ENCODE peak calls at places on chromosomes 6 and 20, in seven cellular contexts. One of them, this sample, is unnamed.
A peak's percentile ranks its signal among the peaks of the same experiment; 100 is the strongest.

GRCh38 chr20:5920581-5920980 is 29.8 kb downstream of the TRMT6 start:
- DNase-seq in H1: no peak
- DNase-seq in HepG2: no peak
- DNase-seq in HCT116: no peak
- DNase-seq in K562: no peak
- DNase-seq in GM12878: no peak
- DNase-seq in SK-N-SH: no peak
- DNase-seq in this sample: no peak

GRCh38 chr6:21946298-21946783 is 350.5 kb downstream of the PRL start:
- DNase-seq in HCT116: no peak
- DNase-seq in K562: no peak
- DNase-seq in H1: no peak
- DNase-seq in GM12878: no peak
- DNase-seq in SK-N-SH: no peak
- DNase-seq in HepG2: no peak
- DNase-seq in this sample: no peak

GRCh38 chr20:6767536-6768227 is at the start of gene BMP2:
- DNase-seq in SK-N-SH: peak; percentile 82
- DNase-seq in HepG2: no peak
- DNase-seq in K562: peak; percentile 38
- DNase-seq in HCT116: no peak
- DNase-seq in H1: peak; percentile 78
- DNase-seq in GM12878: no peak
- DNase-seq in this sample: no peak

GRCh38 chr20:31861346-31862156 is 8.8 kb downstream of the DUSP15 start:
- DNase-seq in HepG2: peak; percentile 59
- DNase-seq in H1: peak; percentile 88
- DNase-seq in GM12878: no peak
- DNase-seq in HCT116: peak; percentile 35
- DNase-seq in K562: peak; percentile 99
- DNase-seq in SK-N-SH: peak; percentile 99
- DNase-seq in this sample: no peak

GRCh38 chr20:53676987-53677386 is 83.3 kb upstream of the ZNF217 start:
- DNase-seq in SK-N-SH: no peak
- DNase-seq in H1: no peak
- DNase-seq in HepG2: no peak
- DNase-seq in HCT116: no peak
- DNase-seq in GM12878: no peak
- DNase-seq in K562: no peak
- DNase-seq in this sample: no peak

GRCh38 chr6:131914967-131915751 is 36.0 kb downstream of the CCN2 start:
- DNase-seq in H1: no peak
- DNase-seq in K562: peak; percentile 59
- DNase-seq in HepG2: peak; percentile 69
- DNase-seq in GM12878: peak; percentile 24
- DNase-seq in SK-N-SH: peak; percentile 33
- DNase-seq in HCT116: peak; percentile 68
- DNase-seq in this sample: peak; percentile 53

GRCh38 chr6:169955796-169956493 is 204.5 kb downstream of the ERMARD start:
- DNase-seq in GM12878: no peak
- DNase-seq in K562: no peak
- DNase-seq in SK-N-SH: no peak
- DNase-seq in HepG2: no peak
- DNase-seq in H1: peak; percentile 48
- DNase-seq in HCT116: no peak
- DNase-seq in this sample: no peak

GRCh38 chr20:57748601-57749130 is 38.9 kb upstream of the PMEPA1 start:
- DNase-seq in SK-N-SH: peak; percentile 96
- DNase-seq in HepG2: peak; percentile 38
- DNase-seq in GM12878: peak; percentile 45
- DNase-seq in K562: no peak
- DNase-seq in HCT116: peak; percentile 24
- DNase-seq in H1: no peak
- DNase-seq in this sample: no peak

GRCh38 chr20:11671015-11671511 is 246.6 kb upstream of the BTBD3 start:
- DNase-seq in H1: no peak
- DNase-seq in HCT116: no peak
- DNase-seq in HepG2: no peak
- DNase-seq in SK-N-SH: no peak
- DNase-seq in K562: no peak
- DNase-seq in GM12878: no peak
- DNase-seq in this sample: no peak

GRCh38 chr20:13245250-13245723 is 24.2 kb downstream of the ISM1 start:
- DNase-seq in K562: no peak
- DNase-seq in SK-N-SH: no peak
- DNase-seq in HCT116: no peak
- DNase-seq in GM12878: no peak
- DNase-seq in H1: no peak
- DNase-seq in HepG2: peak; percentile 97
- DNase-seq in this sample: no peak

GRCh38 chr6:19736066-19736465 is 101.1 kb upstream of the ID4 start:
- DNase-seq in GM12878: no peak
- DNase-seq in K562: no peak
- DNase-seq in SK-N-SH: no peak
- DNase-seq in HCT116: no peak
- DNase-seq in H1: no peak
- DNase-seq in HepG2: no peak
- DNase-seq in this sample: no peak

GRCh38 chr6:154347981-154348380 is 8.6 kb downstream of the IPCEF1 start:
- DNase-seq in SK-N-SH: no peak
- DNase-seq in HCT116: no peak
- DNase-seq in K562: no peak
- DNase-seq in H1: no peak
- DNase-seq in GM12878: no peak
- DNase-seq in HepG2: no peak
- DNase-seq in this sample: no peak

GRCh38 chr20:38184098-38184497 is 19.0 kb upstream of the TGM2 start:
- DNase-seq in SK-N-SH: no peak
- DNase-seq in HepG2: no peak
- DNase-seq in H1: no peak
- DNase-seq in HCT116: no peak
- DNase-seq in K562: no peak
- DNase-seq in GM12878: no peak
- DNase-seq in this sample: no peak

GRCh38 chr6:104182811-104183210 is 676.9 kb downstream of the HACE1 start:
- DNase-seq in GM12878: no peak
- DNase-seq in K562: no peak
- DNase-seq in HepG2: no peak
- DNase-seq in H1: no peak
- DNase-seq in SK-N-SH: no peak
- DNase-seq in HCT116: no peak
- DNase-seq in this sample: no peak

GRCh38 chr20:63945031-63945658 is 11.1 kb downstream of the UCKL1 start:
- DNase-seq in HepG2: no peak
- DNase-seq in K562: no peak
- DNase-seq in GM12878: no peak
- DNase-seq in H1: no peak
- DNase-seq in HCT116: no peak
- DNase-seq in SK-N-SH: no peak
- DNase-seq in this sample: no peak

GRCh38 chr6:21594427-21595264 is 1.1 kb downstream of the SOX4 start:
- DNase-seq in HCT116: no peak
- DNase-seq in K562: no peak
- DNase-seq in SK-N-SH: peak; percentile 59
- DNase-seq in H1: no peak
- DNase-seq in HepG2: peak; percentile 29
- DNase-seq in GM12878: no peak
- DNase-seq in this sample: no peak

GRCh38 chr6:158653577-158654354 is 3.9 kb downstream of the SYTL3 start:
- DNase-seq in HCT116: no peak
- DNase-seq in SK-N-SH: no peak
- DNase-seq in HepG2: no peak
- DNase-seq in K562: no peak
- DNase-seq in GM12878: peak; percentile 91
- DNase-seq in H1: no peak
- DNase-seq in this sample: no peak

GRCh38 chr6:72420409-72420808 is 201.5 kb upstream of the KCNQ5 start:
- DNase-seq in GM12878: no peak
- DNase-seq in SK-N-SH: no peak
- DNase-seq in HCT116: no peak
- DNase-seq in K562: no peak
- DNase-seq in H1: no peak
- DNase-seq in HepG2: no peak
- DNase-seq in this sample: no peak

GRCh38 chr6:72418495-72418894 is 203.4 kb upstream of the KCNQ5 start:
- DNase-seq in K562: no peak
- DNase-seq in SK-N-SH: no peak
- DNase-seq in H1: no peak
- DNase-seq in GM12878: no peak
- DNase-seq in HCT116: no peak
- DNase-seq in HepG2: no peak
- DNase-seq in this sample: no peak

GRCh38 chr6:72413884-72414283 is 208.0 kb upstream of the KCNQ5 start:
- DNase-seq in HepG2: peak; percentile 65
- DNase-seq in SK-N-SH: no peak
- DNase-seq in K562: no peak
- DNase-seq in H1: no peak
- DNase-seq in GM12878: no peak
- DNase-seq in HCT116: no peak
- DNase-seq in this sample: no peak

GRCh38 chr6:72414648-72415047 is 207.2 kb upstream of the KCNQ5 start:
- DNase-seq in HCT116: no peak
- DNase-seq in K562: no peak
- DNase-seq in GM12878: no peak
- DNase-seq in HepG2: no peak
- DNase-seq in H1: no peak
- DNase-seq in SK-N-SH: no peak
- DNase-seq in this sample: no peak

GRCh38 chr6:72416744-72417143 is 205.1 kb upstream of the KCNQ5 start:
- DNase-seq in SK-N-SH: no peak
- DNase-seq in GM12878: no peak
- DNase-seq in HepG2: no peak
- DNase-seq in K562: no peak
- DNase-seq in H1: no peak
- DNase-seq in HCT116: no peak
- DNase-seq in this sample: no peak
- TF ChIP-seq SIN3A in SK-N-SH: no peak
- TF ChIP-seq SIN3A in GM12878: no peak
- TF ChIP-seq SIN3A in HepG2: no peak
- TF ChIP-seq SIN3A in K562: no peak
- TF ChIP-seq SIN3A in H1: no peak
- TF ChIP-seq SIN3A in HCT116: no peak
- TF ChIP-seq SIN3A in this sample: no peak

GRCh38 chr6:7770111-7770510 is 44.2 kb downstream of the BMP6 start:
- DNase-seq in K562: no peak
- DNase-seq in GM12878: no peak
- DNase-seq in SK-N-SH: no peak
- DNase-seq in HCT116: no peak
- DNase-seq in HepG2: no peak
- DNase-seq in H1: no peak
- DNase-seq in this sample: no peak

GRCh38 chr6:7762758-7763157 is 36.9 kb downstream of the BMP6 start:
- DNase-seq in K562: no peak
- DNase-seq in HepG2: no peak
- DNase-seq in H1: no peak
- DNase-seq in HCT116: no peak
- DNase-seq in SK-N-SH: no peak
- DNase-seq in GM12878: no peak
- DNase-seq in this sample: no peak

GRCh38 chr6:7769702-7770101 is 43.8 kb downstream of the BMP6 start:
- DNase-seq in SK-N-SH: no peak
- DNase-seq in H1: no peak
- DNase-seq in HepG2: no peak
- DNase-seq in GM12878: no peak
- DNase-seq in HCT116: no peak
- DNase-seq in K562: no peak
- DNase-seq in this sample: peak; percentile 43

GRCh38 chr6:7763896-7764295 is 38.0 kb downstream of the BMP6 start:
- DNase-seq in GM12878: no peak
- DNase-seq in K562: no peak
- DNase-seq in HepG2: no peak
- DNase-seq in H1: no peak
- DNase-seq in SK-N-SH: no peak
- DNase-seq in HCT116: no peak
- DNase-seq in this sample: no peak

DNA sequence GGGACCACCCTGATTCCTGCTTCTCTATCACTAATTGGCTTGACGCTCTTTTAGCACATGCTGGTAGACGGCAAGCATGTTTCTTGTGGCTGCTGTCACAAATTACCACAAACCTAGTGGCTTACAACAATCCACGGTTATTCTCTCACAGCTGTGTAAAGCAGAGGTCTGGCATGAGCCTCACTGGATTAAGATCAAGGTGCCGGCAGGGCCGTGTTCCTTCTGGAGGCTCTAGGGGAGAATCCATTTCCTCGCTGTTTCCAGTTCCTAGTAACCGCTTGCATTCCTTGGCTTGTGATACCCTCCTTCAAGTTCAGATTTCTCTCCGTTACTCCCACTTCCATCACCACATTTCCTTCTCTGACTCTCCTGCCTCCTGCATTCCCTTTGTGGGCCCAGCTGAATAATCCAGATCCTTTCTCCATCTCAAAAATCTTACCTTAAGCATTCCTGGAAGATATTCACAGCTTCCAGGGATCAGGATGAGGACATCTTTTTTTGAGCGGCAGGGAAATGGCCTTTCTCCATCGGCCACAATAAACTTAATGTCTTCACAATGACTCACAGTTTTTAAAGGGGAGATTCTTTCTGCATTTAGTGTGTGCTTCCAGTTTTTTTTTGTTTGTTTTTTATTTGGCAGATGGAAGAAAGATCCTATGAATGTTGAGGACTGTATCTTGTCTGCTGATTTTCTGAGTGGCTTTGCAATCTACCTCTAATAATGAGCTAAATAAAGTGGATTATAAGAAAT is 39.9 kb downstream of the BMP6 start:
- DNase-seq in SK-N-SH: no peak
- DNase-seq in H1: no peak
- DNase-seq in GM12878: no peak
- DNase-seq in HepG2: no peak
- DNase-seq in HCT116: no peak
- DNase-seq in K562: no peak
- DNase-seq in this sample: no peak
- TF ChIP-seq SIN3A in SK-N-SH: no peak
- TF ChIP-seq SIN3A in H1: no peak
- TF ChIP-seq SIN3A in GM12878: no peak
- TF ChIP-seq SIN3A in HepG2: no peak
- TF ChIP-seq SIN3A in HCT116: no peak
- TF ChIP-seq SIN3A in K562: no peak
- TF ChIP-seq SIN3A in this sample: no peak

GRCh38 chr6:163355471-163355991 is 59.0 kb upstream of the QKI start:
- DNase-seq in H1: no peak
- DNase-seq in SK-N-SH: peak; percentile 36
- DNase-seq in HepG2: peak; percentile 15
- DNase-seq in HCT116: no peak
- DNase-seq in GM12878: no peak
- DNase-seq in K562: no peak
- DNase-seq in this sample: no peak
- TF ChIP-seq SIN3A in H1: no peak
- TF ChIP-seq SIN3A in SK-N-SH: no peak
- TF ChIP-seq SIN3A in HepG2: no peak
- TF ChIP-seq SIN3A in HCT116: no peak
- TF ChIP-seq SIN3A in GM12878: no peak
- TF ChIP-seq SIN3A in K562: no peak
- TF ChIP-seq SIN3A in this sample: no peak

DNA sequence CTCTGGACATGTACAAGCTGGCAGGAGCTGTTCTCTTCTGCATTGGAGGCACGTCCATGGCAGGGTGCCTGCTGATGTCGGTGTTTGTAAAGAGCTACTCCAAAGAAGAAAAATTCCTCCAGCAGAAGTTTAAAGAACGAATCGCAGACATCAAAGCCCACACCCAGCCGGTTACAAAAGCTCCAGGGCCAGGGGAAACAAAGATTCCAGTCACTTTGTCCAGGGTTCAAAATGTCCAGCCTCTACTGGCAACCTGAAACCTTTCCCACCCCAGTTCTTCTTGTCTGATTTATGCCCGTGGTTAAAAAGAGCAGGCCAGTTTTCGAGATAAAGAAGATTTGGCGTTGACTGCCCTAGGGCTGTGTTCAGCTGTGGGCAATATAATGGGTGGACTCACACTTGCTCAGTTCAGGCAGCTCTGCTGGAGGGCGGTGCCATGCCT is 19.7 kb downstream of the NRSN1 start:
- DNase-seq in GM12878: no peak
- DNase-seq in HCT116: no peak
- DNase-seq in SK-N-SH: no peak
- DNase-seq in K562: no peak
- DNase-seq in H1: no peak
- DNase-seq in HepG2: peak; percentile 96
- DNase-seq in this sample: no peak
- TF ChIP-seq SIN3A in GM12878: no peak
- TF ChIP-seq SIN3A in HCT116: no peak
- TF ChIP-seq SIN3A in SK-N-SH: no peak
- TF ChIP-seq SIN3A in K562: no peak
- TF ChIP-seq SIN3A in H1: no peak
- TF ChIP-seq SIN3A in HepG2: no peak
- TF ChIP-seq SIN3A in this sample: no peak

This sample was measured in Panc1.